ENCODE peak calls at places on chromosomes 4 and X, in four cellular contexts. R is NB4, O is sigmoid colon, S is IMR-90. E is an unnamed sample.

GRCh38 chr4:17966312-17966711 is 55.2 kb downstream of the LCORL start:
- DNase-seq in R (no peak), S (no peak), O (no peak), E (no peak)

GRCh38 chrX:38941675-38942074 is 140.4 kb downstream of the MID1IP1 start:
- DNase-seq in O (no peak), S (peak), R (no peak), E (peak)

GRCh38 chr4:148795156-148795864 is 353.1 kb upstream of the NR3C2 start:
- DNase-seq in S (peak), O (no peak), R (no peak), E (no peak)

GRCh38 chrX:2710041-2710471 is 19.0 kb downstream of the CD99 start:
- DNase-seq in S (peak), R (peak), O (peak), E (no peak)

GRCh38 chr4:146844761-146845160 is 100.9 kb downstream of the TTC29 start:
- DNase-seq in R (no peak), S (no peak), O (no peak), E (no peak)

GRCh38 chr4:98669577-98669976 is 11.2 kb upstream of the TSPAN5 start:
- DNase-seq in O (no peak), S (no peak), R (no peak), E (no peak)

GRCh38 chr4:152659806-152660205 is 20.0 kb downstream of the TMEM154 start:
- DNase-seq in S (no peak), O (no peak), R (peak), E (no peak)

GRCh38 chrX:10049246-10049645 is 82.1 kb downstream of the CLDN34 start:
- DNase-seq in S (peak), O (no peak), R (no peak), E (no peak)

GRCh38 chrX:13658602-13659001 is 5.7 kb downstream of the TCEANC start:
- DNase-seq in R (peak), S (peak), O (no peak), E (peak)

GRCh38 chrX:40299028-40299479 is 201.3 kb upstream of the BCOR start:
- DNase-seq in O (no peak), S (no peak), R (peak), E (no peak)

GRCh38 chr4:156103306-156103705 is 149.6 kb upstream of the CTSO start:
- DNase-seq in R (no peak), S (no peak), O (no peak), E (no peak)

GRCh38 chrX:146109362-146109761 is 291.7 kb downstream of the SLITRK2 start:
- DNase-seq in O (no peak), S (no peak), R (no peak), E (no peak)

GRCh38 chr4:120156115-120156718 is 89.6 kb upstream of the MAD2L1 start:
- DNase-seq in S (peak), O (no peak), R (peak), E (peak)

GRCh38 chrX:65720580-65720979 is 53.1 kb downstream of the MSN start:
- DNase-seq in S (no peak), O (no peak), R (peak), E (no peak)

GRCh38 chr4:165016971-165017370 is 14.8 kb upstream of the TRIM60 start:
- DNase-seq in S (no peak), O (no peak), R (peak), E (no peak)

GRCh38 chrX:44874481-44875184 is 1.6 kb downstream of the KDM6A start:
- DNase-seq in O (no peak), R (peak), S (peak), E (peak)

GRCh38 chrX:67288958-67289641 is 254.7 kb upstream of the AR start:
- DNase-seq in S (no peak), R (no peak), O (no peak), E (no peak)

GRCh38 chrX:30905325-30905724 is 16.3 kb upstream of the TAB3 start:
- DNase-seq in O (no peak), R (no peak), S (no peak), E (no peak)

GRCh38 chrX:30906726-30907125 is 17.7 kb upstream of the TAB3 start:
- DNase-seq in R (no peak), O (no peak), S (peak), E (no peak)

GRCh38 chrX:30904186-30904585 is 15.1 kb upstream of the TAB3 start:
- DNase-seq in S (no peak), O (no peak), R (no peak), E (no peak)

GRCh38 chrX:30900227-30900626 is 11.2 kb upstream of the TAB3 start:
- DNase-seq in O (no peak), R (no peak), S (no peak), E (no peak)

GRCh38 chrX:30904632-30905031 is 15.6 kb upstream of the TAB3 start:
- DNase-seq in R (no peak), O (no peak), S (no peak), E (no peak)
- TF ChIP-seq POLR2A in R (no peak), O (no peak), S (no peak), E (no peak)

DNA sequence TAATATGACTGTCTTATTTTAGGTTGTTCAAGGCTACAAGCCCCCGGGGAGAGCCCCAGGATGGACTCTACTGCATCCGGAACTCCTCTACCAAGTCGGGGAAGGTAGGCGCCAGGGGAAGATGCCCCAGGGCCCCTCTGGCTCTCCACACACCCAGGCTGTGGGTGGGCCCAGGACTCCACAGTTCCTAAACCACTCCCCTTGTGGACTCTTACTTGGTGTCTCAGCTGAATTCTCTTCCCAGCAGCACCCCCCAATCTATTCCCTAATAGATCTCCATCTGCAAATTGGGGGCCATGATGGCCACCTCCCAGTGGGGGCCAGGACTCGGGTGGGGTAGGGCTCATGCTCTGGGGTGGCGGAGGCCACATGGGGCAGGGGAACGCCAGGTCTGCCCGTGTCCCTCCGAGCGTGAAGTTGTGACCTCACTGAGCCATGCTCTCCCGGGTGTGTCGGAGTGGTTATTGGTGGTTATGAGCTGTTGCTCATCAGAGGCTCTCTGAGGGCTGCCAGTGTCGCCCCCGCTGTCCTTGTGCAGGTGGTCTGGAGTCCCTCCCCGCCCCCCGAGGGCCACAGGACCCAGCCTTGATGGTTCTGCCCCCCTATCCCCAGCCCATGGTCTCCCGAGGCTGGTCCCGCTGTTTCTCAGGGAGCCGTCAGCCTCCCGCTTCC is 11.2 kb upstream of the ADD1 start:
- DNase-seq in O (peak), R (no peak), S (no peak), E (no peak)
- TF ChIP-seq POLR2A in O (no peak), R (no peak), S (no peak), E (no peak)

GRCh38 chr4:73687414-73687813 is 53.0 kb upstream of the CXCL8 start:
- DNase-seq in O (no peak), S (no peak), R (no peak), E (no peak)
- TF ChIP-seq POLR2A in O (no peak), S (no peak), R (no peak), E (no peak)

GRCh38 chrX:119482497-119483480 is 14.5 kb downstream of the SLC25A5 start:
- DNase-seq in S (peak), R (peak), O (peak), E (peak)
- TF ChIP-seq POLR2A in S (no peak), R (peak), O (no peak), E (no peak)

DNA sequence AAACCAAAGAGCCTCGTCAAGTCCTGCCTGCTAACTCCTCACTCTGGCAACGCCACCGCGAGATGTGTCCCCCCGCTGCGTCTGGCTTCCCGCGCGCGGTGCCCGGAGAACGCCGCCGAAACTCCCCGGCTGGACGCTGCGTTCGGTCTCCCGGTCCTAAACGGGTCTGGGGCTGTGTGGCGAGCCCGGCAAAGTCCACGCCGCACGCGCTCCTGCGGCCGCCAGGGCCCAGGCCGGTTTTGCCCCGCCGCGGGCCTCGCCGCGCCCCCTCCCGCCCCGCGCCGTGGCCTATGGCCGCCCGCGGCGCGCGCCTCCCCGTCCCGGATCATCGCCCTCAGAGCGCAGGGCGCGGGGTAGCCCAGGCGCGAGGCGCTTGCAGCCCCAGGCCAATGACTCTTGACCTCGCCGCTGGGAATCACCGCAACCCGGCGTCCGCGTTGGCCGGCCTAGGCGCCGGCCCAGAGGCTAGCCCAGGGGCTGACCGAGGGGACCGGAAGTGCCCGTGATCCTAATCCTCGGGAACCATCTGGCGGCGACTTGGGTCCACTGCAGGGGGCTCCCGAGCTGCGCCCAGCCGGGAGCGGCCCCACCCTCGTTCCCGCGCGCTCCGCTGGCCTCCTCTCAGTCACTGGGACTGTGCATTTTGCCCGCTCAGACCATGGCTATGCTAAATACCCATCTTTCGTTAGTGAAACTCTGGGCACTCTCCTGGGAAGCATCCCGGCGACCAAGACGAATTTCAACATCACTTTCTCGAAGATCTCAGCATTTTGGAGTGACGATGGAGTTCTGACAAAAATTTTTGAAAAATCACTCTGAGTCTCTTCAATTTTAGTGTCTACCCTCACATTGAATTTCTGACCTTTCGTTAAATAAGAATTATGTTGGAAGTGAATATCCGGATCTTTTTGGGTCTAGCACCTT is at the start of gene AADAT:
- DNase-seq in R (peak), S (peak), O (peak), E (peak)
- TF ChIP-seq POLR2A in R (no peak), S (no peak), O (no peak), E (no peak)

DNA sequence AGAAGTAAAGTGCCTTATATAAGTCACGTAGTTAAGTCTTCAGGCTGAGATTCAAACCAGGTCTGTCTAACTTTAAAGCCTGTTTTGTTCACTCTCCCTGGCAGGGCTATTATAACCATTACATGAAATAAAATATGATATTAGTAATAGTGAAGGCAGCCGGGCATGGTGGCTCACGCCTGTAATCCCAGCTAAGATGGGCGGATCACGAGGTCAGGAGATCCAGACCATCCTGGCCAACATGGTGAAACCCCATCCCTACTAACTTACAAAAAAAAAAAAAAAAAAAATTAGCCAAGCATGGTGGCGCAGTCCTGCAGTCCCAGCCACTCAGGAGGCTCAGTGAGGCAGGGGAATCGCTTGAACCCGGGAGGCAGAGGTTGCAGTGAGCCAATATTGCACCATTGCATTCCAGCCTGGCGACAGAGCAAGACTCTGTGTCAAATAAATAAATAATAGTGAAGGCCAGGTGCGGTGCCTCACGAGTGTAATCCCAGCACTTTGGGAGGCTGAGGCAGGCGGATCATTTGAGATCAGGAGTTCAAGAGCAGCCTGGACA is 22.1 kb upstream of the SOWAHD start:
- DNase-seq in S (peak), O (no peak), R (no peak), E (no peak)
- TF ChIP-seq POLR2A in S (no peak), O (no peak), R (no peak), E (no peak)

DNA sequence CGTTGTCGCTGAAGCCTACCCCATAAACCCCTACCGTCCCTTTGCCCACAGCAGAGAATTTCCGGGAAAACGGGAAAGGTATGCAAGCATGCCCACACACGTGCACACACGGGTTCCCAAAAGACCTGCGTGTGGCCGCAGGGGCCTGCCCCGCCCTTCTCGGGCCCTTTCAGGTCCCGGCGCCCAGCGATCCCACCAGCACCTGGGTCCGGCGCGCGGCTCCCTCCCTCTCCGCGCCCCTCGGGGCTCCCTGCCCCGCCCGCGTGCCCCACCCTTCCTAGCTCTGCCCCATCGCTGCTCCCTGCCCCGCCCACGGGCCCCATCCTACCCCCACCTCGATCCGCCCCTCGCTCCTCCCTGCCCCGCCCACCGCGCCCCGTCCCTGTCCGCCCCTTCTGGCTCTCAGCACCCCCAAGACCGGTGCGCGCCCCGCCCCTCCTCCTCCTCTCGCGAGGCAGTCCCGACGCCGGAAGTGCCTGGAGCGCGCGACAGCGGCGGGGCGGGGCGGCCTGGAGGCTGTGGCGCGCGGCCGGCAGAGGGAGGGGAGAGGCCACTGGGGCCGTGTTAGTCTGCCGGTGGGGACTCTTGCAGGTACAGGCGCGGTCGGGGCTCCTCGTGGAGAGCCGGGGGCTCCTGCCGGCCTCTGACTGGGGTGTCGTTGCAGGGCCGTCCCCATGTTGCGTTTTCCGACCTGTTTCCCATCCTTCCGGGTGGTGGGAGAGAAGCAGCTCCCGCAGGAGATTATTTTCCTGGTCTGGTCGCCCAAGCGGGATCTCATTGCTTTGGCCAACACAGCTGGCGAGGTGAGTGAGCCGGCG is at the start of gene ANAPC4:
- DNase-seq in S (peak), O (peak), R (peak), E (peak)
- TF ChIP-seq POLR2A in S (no peak), O (no peak), R (peak), E (peak)

GRCh38 chrX:107000013-107000515 is at the start of gene MORC4:
- DNase-seq in R (no peak), O (peak), S (peak), E (peak)
- TF ChIP-seq POLR2A in R (no peak), O (no peak), S (peak), E (no peak)

GRCh38 chr4:42331914-42332368 is 65.3 kb upstream of the SHISA3 start:
- DNase-seq in S (peak), R (no peak), O (peak), E (no peak)
- TF ChIP-seq POLR2A in S (no peak), R (no peak), O (no peak), E (no peak)